ENCODE peak calls at places on chromosomes 7 and 10, in six cellular contexts. Z is mesenchymal stem cell, J is neuronal stem cell, A is trophoblast cell, U is IMR-90, G is H1. O is an unnamed sample.
A peak's percentile ranks its signal among the peaks of the same experiment; 100 is the strongest.

GRCh38 chr7:63789378-63790176 is 209.1 kb upstream of the ZNF722 start:
- DNase-seq in Z (no peak), J (no peak), A (peak; percentile 82), U (no peak), G (no peak), O (no peak)

GRCh38 chr10:91352760-91353159 is 57.4 kb upstream of the HECTD2 start:
- DNase-seq in Z (no peak), J (no peak), A (no peak), U (peak; percentile 21), G (no peak), O (no peak)

GRCh38 chr10:77710081-77710551 is 72.5 kb upstream of the KCNMA1 start:
- DNase-seq in Z (no peak), J (no peak), A (no peak), U (no peak), G (peak; percentile 76), O (peak; percentile 72)

GRCh38 chr10:91879514-91880170 is 29.6 kb downstream of the FGFBP3 start:
- DNase-seq in Z (no peak), J (peak; percentile 69), A (no peak), U (no peak), G (no peak), O (no peak)

GRCh38 chr10:101036726-101037125 is 5.7 kb downstream of the SFXN3 start:
- DNase-seq in Z (no peak), J (no peak), A (no peak), U (no peak), G (no peak), O (no peak)

GRCh38 chr10:4767033-4767814 is 58.8 kb upstream of the AKR1E2 start:
- DNase-seq in Z (peak; percentile 73), J (peak; percentile 11), A (no peak), U (peak; percentile 66), G (no peak), O (no peak)

GRCh38 chr10:124225468-124226270 is 132.3 kb upstream of the CHST15 start:
- DNase-seq in Z (no peak), J (no peak), A (no peak), U (no peak), G (no peak), O (no peak)

GRCh38 chr10:4283841-4284610 is 499.0 kb upstream of the KLF6 start:
- DNase-seq in Z (peak; percentile 90), J (no peak), A (no peak), U (peak; percentile 82), G (no peak), O (no peak)

DNA sequence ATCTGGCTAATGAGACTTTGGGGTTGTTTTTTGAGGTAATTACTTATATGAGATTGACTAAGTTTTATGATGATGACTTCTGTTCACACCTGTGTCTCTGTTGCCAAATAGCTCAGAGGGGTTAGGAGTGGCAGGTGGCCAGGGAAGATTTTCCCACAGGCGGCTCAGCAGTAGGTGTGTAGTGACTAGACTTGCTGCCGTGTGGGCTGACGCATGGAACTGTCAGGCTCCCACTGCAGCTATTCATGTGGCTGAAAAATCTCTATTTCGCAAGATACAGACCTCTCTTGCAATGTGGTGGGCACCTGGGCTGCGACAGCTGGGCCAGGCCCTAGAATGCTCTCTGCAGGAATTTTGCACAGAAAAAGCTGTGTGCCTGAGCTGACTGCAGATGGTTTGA is 1.4 kb downstream of the CPA4 start:
- DNase-seq in Z (peak; percentile 53), J (no peak), A (peak; percentile 81), U (peak; percentile 74), G (no peak), O (no peak)
- H3K27ac ChIP-seq in Z (peak overlapping the region; percentile 1), J (no peak overlapping the region), A (no peak overlapping the region), U (no peak overlapping the region), G (no peak overlapping the region), O (no peak overlapping the region)

DNA sequence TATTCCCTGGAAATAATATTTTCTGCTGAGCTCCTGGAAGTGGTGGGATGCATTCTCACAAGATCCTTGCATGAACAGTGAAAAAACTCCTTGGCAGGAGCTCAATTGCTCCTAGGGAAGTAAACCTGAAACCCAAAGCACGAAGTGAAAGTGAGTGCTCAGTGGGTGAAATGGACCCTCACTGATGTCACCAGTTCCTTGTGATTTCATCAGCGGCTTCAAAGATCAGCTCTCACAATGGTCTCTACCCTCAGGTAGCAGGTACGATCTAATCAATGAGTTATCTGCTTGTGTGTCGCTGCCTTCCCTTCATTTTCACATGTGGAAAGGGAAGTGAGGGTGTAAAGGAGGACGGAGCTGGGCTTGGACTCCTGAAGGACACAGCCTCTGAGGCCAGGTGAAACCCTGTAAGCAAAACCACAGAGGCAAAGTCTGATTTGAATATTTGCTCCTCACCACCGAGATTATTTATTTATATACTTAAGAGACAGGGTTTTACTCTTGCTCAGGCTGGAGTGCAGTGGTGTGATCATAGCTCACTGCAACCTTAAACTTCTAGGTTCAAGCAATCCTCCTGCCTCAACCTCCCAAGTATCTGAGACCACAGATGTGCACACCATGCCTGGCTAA is 255.4 kb upstream of the LYZL1 start:
- DNase-seq in Z (no peak), J (no peak), A (no peak), U (no peak), G (no peak), O (no peak)
- H3K14ac ChIP-seq in Z (no peak overlapping the region), J (no peak overlapping the region), A (no peak overlapping the region), U (no peak overlapping the region), G (no peak overlapping the region), O (no peak overlapping the region)

GRCh38 chr7:45402480-45403218 is 171.5 kb upstream of the ADCY1 start:
- DNase-seq in Z (no peak), J (no peak), A (no peak), U (peak; percentile 31), G (no peak), O (no peak)
- H3K27ac ChIP-seq in Z (no peak overlapping the region), J (no peak overlapping the region), A (no peak overlapping the region), U (no peak overlapping the region), G (no peak overlapping the region), O (no peak overlapping the region)

GRCh38 chr10:17286562-17287089 is 58.6 kb downstream of the VIM start:
- DNase-seq in Z (no peak), J (no peak), A (no peak), U (no peak), G (no peak), O (no peak)
- H3K14ac ChIP-seq in Z (no peak overlapping the region), J (no peak overlapping the region), A (no peak overlapping the region), U (no peak overlapping the region), G (no peak overlapping the region), O (no peak overlapping the region)

GRCh38 chr7:2558620-2559282 is at the start of gene IQCE:
- DNase-seq in Z (peak; percentile 89), J (peak; percentile 95), A (peak; percentile 96), U (peak; percentile 84), G (peak; percentile 64), O (peak; percentile 95)
- H3K27ac ChIP-seq in Z (no peak within 1 kb of the TSS), J (peak within 1 kb of the TSS; percentile 54), A (peak within 1 kb of the TSS; percentile 91), U (peak within 1 kb of the TSS; percentile 41), G (no peak within 1 kb of the TSS), O (no peak within 1 kb of the TSS)

GRCh38 chr10:102123223-102123622 is 3.1 kb upstream of the LDB1 start:
- DNase-seq in Z (no peak), J (no peak), A (no peak), U (no peak), G (no peak), O (no peak)
- H3K14ac ChIP-seq in Z (no peak overlapping the region), J (no peak overlapping the region), A (peak overlapping the region; percentile 56), U (peak overlapping the region; percentile 85), G (no peak overlapping the region), O (no peak overlapping the region)

GRCh38 chr7:50304158-50304910 is at the start of gene IKZF1:
- DNase-seq in Z (peak; percentile 7), J (no peak), A (peak; percentile 30), U (no peak), G (no peak), O (peak; percentile 46)

GRCh38 chr7:50304911-50305621 is 550 bp downstream of the IKZF1 start:
- DNase-seq in Z (no peak), J (no peak), A (no peak), U (no peak), G (no peak), O (no peak)

GRCh38 chr7:50302486-50303081 is 1.9 kb upstream of the IKZF1 start:
- DNase-seq in Z (no peak), J (no peak), A (no peak), U (no peak), G (no peak), O (peak; percentile 43)

GRCh38 chr7:50303082-50303893 is 1.2 kb upstream of the IKZF1 start:
- DNase-seq in Z (no peak), J (no peak), A (no peak), U (no peak), G (no peak), O (peak; percentile 60)

GRCh38 chr7:50303894-50304157 is 690 bp upstream of the IKZF1 start:
- DNase-seq in Z (no peak), J (no peak), A (peak; percentile 7), U (no peak), G (no peak), O (no peak)
- H3K27ac ChIP-seq in Z (no peak overlapping the region), J (no peak overlapping the region), A (no peak overlapping the region), U (no peak overlapping the region), G (no peak overlapping the region), O (no peak overlapping the region)

O was measured in H9.